ENCODE peak calls at places on chromosomes 4 and X, in eight cellular contexts. M, J, G, F, W, N, Y and X are unnamed samples.

GRCh38 chrX:15877380-15877779 is 22.8 kb upstream of the AP1S2 start:
- DNase-seq in M (peak), J (no peak), G (no peak), F (no peak), W (no peak), N (no peak), Y (peak), X (no peak)

GRCh38 chrX:10034740-10035260 is 67.6 kb downstream of the CLDN34 start:
- DNase-seq in M (no peak), J (no peak), G (no peak), F (no peak), W (no peak), N (no peak), Y (no peak), X (no peak)

GRCh38 chrX:132165651-132166050 is 37.8 kb upstream of the FRMD7 start:
- DNase-seq in M (no peak), J (no peak), G (no peak), F (no peak), W (no peak), N (no peak), Y (no peak), X (no peak)

GRCh38 chr4:123952530-123953274 is 556.1 kb downstream of the SPRY1 start:
- DNase-seq in M (peak), J (no peak), G (no peak), F (no peak), W (no peak), N (no peak), Y (no peak), X (no peak)

GRCh38 chr4:171785392-171785791 is 27.8 kb upstream of the GALNTL6 start:
- DNase-seq in M (no peak), J (no peak), G (no peak), F (no peak), W (no peak), N (no peak), Y (no peak), X (no peak)

GRCh38 chrX:140949231-140949630 is 53.2 kb upstream of the SPANXB1 start:
- DNase-seq in M (no peak), J (no peak), G (no peak), F (no peak), W (no peak), N (no peak), Y (no peak), X (no peak)

GRCh38 chrX:36334508-36335015 is 415.0 kb downstream of the CFAP47 start:
- DNase-seq in M (no peak), J (no peak), G (no peak), F (no peak), W (no peak), N (no peak), Y (no peak), X (no peak)

GRCh38 chr4:123606946-123607542 is 210.4 kb downstream of the SPRY1 start:
- DNase-seq in M (no peak), J (no peak), G (no peak), F (no peak), W (no peak), N (no peak), Y (no peak), X (no peak)

GRCh38 chr4:24042094-24042493 is 152.2 kb upstream of the PPARGC1A start:
- DNase-seq in M (peak), J (no peak), G (peak), F (no peak), W (no peak), N (no peak), Y (no peak), X (no peak)

GRCh38 chr4:119317996-119318395 is 3.9 kb downstream of the FABP2 start:
- DNase-seq in M (no peak), J (no peak), G (no peak), F (no peak), W (no peak), N (no peak), Y (no peak), X (no peak)

GRCh38 chrX:148609766-148610698 is 109.6 kb downstream of the AFF2 start:
- DNase-seq in M (peak), J (no peak), G (no peak), F (no peak), W (no peak), N (no peak), Y (no peak), X (no peak)

GRCh38 chrX:136689441-136689840 is 41.5 kb downstream of the CD40LG start:
- DNase-seq in M (no peak), J (no peak), G (no peak), F (no peak), W (no peak), N (no peak), Y (no peak), X (no peak)

GRCh38 chr4:188976644-188977115 is 837.4 kb downstream of the TRIML1 start:
- DNase-seq in M (peak), J (no peak), G (peak), F (peak), W (no peak), N (peak), Y (no peak), X (no peak)

GRCh38 chrX:153816821-153817220 is 13.5 kb downstream of the PDZD4 start:
- DNase-seq in M (no peak), J (peak), G (no peak), F (no peak), W (no peak), N (no peak), Y (no peak), X (peak)

GRCh38 chr4:8039290-8039689 is 99.6 kb upstream of the AFAP1 start:
- DNase-seq in M (no peak), J (peak), G (no peak), F (peak), W (peak), N (no peak), Y (no peak), X (no peak)

GRCh38 chrX:149937881-149938426 is 337 bp downstream of the EOLA2 start:
- DNase-seq in M (no peak), J (no peak), G (no peak), F (no peak), W (peak), N (peak), Y (peak), X (peak)

GRCh38 chrX:41559662-41560061 is 112.5 kb downstream of the NYX start:
- DNase-seq in M (peak), J (no peak), G (peak), F (peak), W (no peak), N (no peak), Y (no peak), X (no peak)

GRCh38 chr4:101020956-101021355 is 326.4 kb downstream of the PPP3CA start:
- DNase-seq in M (peak), J (no peak), G (no peak), F (peak), W (no peak), N (peak), Y (no peak), X (no peak)

GRCh38 chr4:114597410-114598115 is 1.0 kb upstream of the UGT8 start:
- DNase-seq in M (no peak), J (no peak), G (no peak), F (no peak), W (no peak), N (no peak), Y (no peak), X (no peak)

GRCh38 chrX:43676960-43677582 is 21.0 kb downstream of the MAOA start:
- DNase-seq in M (no peak), J (peak), G (no peak), F (no peak), W (no peak), N (peak), Y (no peak), X (no peak)

GRCh38 chr4:89410687-89411086 is 103.1 kb upstream of the GPRIN3 start:
- DNase-seq in M (peak), J (no peak), G (peak), F (no peak), W (no peak), N (no peak), Y (no peak), X (no peak)

GRCh38 chr4:665751-666435 is 8.2 kb downstream of the ATP5ME start:
- DNase-seq in M (no peak), J (no peak), G (no peak), F (no peak), W (no peak), N (no peak), Y (peak), X (no peak)

GRCh38 chr4:89572224-89572858 is 264.6 kb downstream of the SNCA start:
- DNase-seq in M (no peak), J (no peak), G (no peak), F (peak), W (no peak), N (no peak), Y (no peak), X (no peak)

GRCh38 chrX:119516157-119516702 is 48.0 kb downstream of the SLC25A5 start:
- DNase-seq in M (peak), J (peak), G (peak), F (peak), W (peak), N (peak), Y (no peak), X (peak)

GRCh38 chr4:56049428-56050212 is 100.9 kb downstream of the CEP135 start:
- DNase-seq in M (peak), J (peak), G (no peak), F (peak), W (peak), N (peak), Y (no peak), X (no peak)

GRCh38 chrX:77528034-77528433 is 80.8 kb downstream of the FGF16 start:
- DNase-seq in M (no peak), J (peak), G (no peak), F (no peak), W (no peak), N (no peak), Y (no peak), X (no peak)

GRCh38 chr4:158461336-158461735 is 60.3 kb upstream of the RXFP1 start:
- DNase-seq in M (no peak), J (no peak), G (no peak), F (no peak), W (no peak), N (no peak), Y (no peak), X (no peak)

GRCh38 chr4:76546282-76547166 is 111.5 kb downstream of the SHROOM3 start:
- DNase-seq in M (peak), J (no peak), G (peak), F (peak), W (no peak), N (no peak), Y (no peak), X (no peak)

GRCh38 chrX:150158554-150159332 is 204.4 kb upstream of the MAMLD1 start:
- DNase-seq in M (no peak), J (peak), G (no peak), F (no peak), W (no peak), N (no peak), Y (no peak), X (no peak)

GRCh38 chrX:139864613-139865012 is 68.2 kb downstream of the ATP11C start:
- DNase-seq in M (no peak), J (no peak), G (no peak), F (no peak), W (no peak), N (no peak), Y (no peak), X (no peak)

GRCh38 chr4:185004562-185005208 is 13.6 kb upstream of the HELT start:
- DNase-seq in M (no peak), J (no peak), G (no peak), F (no peak), W (no peak), N (no peak), Y (peak), X (no peak)

GRCh38 chr4:1294891-1295290 is 5.2 kb downstream of the MAEA start:
- DNase-seq in M (no peak), J (no peak), G (no peak), F (no peak), W (no peak), N (no peak), Y (peak), X (no peak)

GRCh38 chr4:84887824-84888223 is 78.7 kb downstream of the WDFY3 start:
- DNase-seq in M (peak), J (no peak), G (no peak), F (peak), W (no peak), N (no peak), Y (no peak), X (no peak)

GRCh38 chrX:45849261-45849660 is 648.6 kb upstream of the DIPK2B start:
- DNase-seq in M (peak), J (peak), G (peak), F (peak), W (no peak), N (peak), Y (no peak), X (no peak)

GRCh38 chrX:10103023-10103422 is 53.8 kb upstream of the CLCN4 start:
- DNase-seq in M (no peak), J (no peak), G (peak), F (no peak), W (no peak), N (no peak), Y (no peak), X (no peak)

GRCh38 chr4:121168865-121169281 is 4.8 kb upstream of the TNIP3 start:
- DNase-seq in M (no peak), J (no peak), G (no peak), F (no peak), W (no peak), N (no peak), Y (no peak), X (no peak)

GRCh38 chrX:130167040-130167439 is 1.4 kb upstream of the AIFM1 start:
- DNase-seq in M (no peak), J (no peak), G (no peak), F (no peak), W (no peak), N (no peak), Y (no peak), X (no peak)

GRCh38 chrX:276588-277171 is 4.5 kb upstream of the PLCXD1 start:
- DNase-seq in M (peak), J (peak), G (no peak), F (no peak), W (peak), N (peak), Y (no peak), X (peak)

DNA sequence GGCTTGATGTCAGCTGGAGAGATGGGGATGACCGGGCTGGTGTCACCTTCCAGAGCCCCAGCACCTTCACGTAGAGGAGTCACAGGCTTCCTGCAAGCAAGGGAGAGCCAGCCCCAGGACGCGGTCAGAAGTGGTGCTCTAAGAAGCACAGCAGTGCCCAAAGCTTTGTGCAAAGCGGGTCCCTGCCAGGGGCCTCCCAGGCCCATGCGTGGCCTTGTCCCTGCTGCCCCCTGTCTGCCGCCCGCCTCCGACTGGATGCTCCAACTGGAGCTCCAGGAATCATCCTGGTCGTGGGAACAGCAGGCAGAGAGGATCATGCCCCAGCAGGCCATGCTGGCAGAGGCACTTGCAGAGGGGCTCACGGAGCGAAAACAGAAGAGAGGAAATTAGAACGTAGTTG is 40.1 kb upstream of the LRPAP1 start:
- DNase-seq in M (no peak), J (no peak), G (no peak), F (no peak), W (no peak), N (no peak), Y (no peak), X (no peak)
- TF ChIP-seq CTCF in M (no peak), J (no peak), G (no peak), F (no peak), W (no peak), N (no peak), Y (no peak), X (no peak)

DNA sequence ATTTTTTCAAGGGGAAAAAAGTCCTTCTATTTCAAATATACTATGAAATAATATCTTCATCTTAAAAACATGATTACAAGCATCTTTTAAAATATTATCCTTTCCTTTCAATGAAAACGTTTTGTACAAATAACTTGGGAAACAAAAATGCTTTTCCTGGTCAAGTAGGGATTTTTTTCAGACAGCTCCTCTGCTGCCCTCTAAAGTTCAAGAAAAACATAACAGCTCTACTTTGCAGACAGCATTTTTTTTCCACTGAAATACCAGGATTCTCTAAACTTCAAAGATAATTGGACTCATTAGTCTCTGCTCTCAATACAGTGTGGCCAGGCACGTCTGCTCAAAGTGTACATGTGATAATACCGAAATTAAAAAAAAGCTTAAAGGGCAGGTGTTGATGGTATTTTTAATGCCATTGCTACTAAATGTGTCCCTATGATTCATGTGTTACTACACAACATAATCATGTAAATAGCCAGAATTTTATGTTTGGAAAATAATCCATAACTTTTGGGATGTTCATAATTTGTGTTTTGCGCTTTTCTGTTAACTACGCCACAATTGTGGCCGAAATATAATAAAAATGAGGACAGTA is 479.0 kb downstream of the KCNIP4 start:
- DNase-seq in M (peak), J (peak), G (no peak), F (peak), W (no peak), N (no peak), Y (no peak), X (no peak)
- TF ChIP-seq CTCF in M (peak), J (peak), G (peak), F (peak), W (peak), N (no peak), Y (no peak), X (no peak)

GRCh38 chrX:24879679-24880078 is 136.1 kb downstream of the ARX start:
- DNase-seq in M (no peak), J (no peak), G (no peak), F (no peak), W (no peak), N (no peak), Y (no peak), X (no peak)
- TF ChIP-seq CTCF in M (no peak), J (peak), G (no peak), F (no peak), W (no peak), N (no peak), Y (no peak), X (no peak)

GRCh38 chrX:3548743-3549441 is 164.6 kb downstream of the PRKX start:
- DNase-seq in M (peak), J (peak), G (peak), F (peak), W (no peak), N (peak), Y (no peak), X (no peak)
- TF ChIP-seq CTCF in M (peak), J (peak), G (peak), F (peak), W (no peak), N (peak), Y (peak), X (no peak)

DNA sequence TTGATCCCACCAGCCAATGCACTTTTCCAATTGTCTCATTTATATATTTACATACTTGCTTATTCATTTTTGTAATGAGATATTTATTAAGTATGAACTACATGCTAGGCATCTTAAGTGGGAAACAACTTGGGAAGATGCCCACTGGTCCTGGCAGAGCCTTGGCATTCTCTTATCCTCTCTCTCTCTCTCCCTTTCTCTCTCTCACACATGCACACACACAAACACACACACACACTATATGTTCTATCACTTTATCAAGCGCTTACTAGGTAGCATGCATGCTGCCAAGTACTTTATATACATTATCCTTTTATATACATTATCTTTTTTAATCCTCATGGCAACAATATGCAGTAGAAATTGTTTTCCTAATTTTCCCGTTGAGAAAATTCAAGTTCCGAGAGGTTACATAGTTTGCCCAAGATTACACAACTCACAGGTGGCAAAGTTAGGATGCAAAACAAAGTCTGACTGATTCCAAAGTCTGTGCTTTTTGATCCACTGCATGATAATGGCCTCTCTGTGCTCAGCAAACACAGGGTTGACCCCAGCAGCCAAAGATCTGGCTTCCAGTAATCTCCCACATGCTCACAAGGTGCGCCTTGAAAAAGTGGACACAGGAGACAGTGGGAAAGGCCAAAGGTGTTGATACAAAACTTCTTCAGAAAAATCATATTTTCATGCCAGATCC is 173.1 kb upstream of the KLF3 start:
- DNase-seq in M (peak), J (no peak), G (no peak), F (no peak), W (no peak), N (no peak), Y (no peak), X (no peak)
- TF ChIP-seq CTCF in M (no peak), J (no peak), G (no peak), F (no peak), W (no peak), N (no peak), Y (no peak), X (no peak)

DNA sequence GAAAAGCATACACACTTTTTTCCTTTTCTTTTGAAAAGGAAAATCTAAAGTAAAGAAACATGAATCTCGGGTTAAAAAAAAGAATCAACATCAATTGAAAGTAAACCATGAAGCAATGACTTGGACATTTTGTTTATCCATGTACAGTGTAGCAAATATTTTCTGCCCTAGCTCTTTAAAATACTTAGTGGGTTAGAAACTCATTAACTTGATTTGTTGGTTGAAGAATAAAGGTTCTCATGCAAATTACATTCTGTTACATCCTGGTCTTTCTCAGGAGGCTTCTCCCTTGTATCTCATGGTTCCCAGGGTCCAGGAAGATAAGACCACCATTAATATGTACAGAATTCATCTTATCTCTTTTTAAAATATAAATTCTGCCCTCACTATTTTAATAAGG is 9.0 kb upstream of the MEPE start:
- DNase-seq in M (no peak), J (no peak), G (no peak), F (no peak), W (no peak), N (no peak), Y (no peak), X (no peak)
- TF ChIP-seq CTCF in M (no peak), J (no peak), G (no peak), F (no peak), W (no peak), N (no peak), Y (no peak), X (no peak)

GRCh38 chr4:25505637-25505991 is 128.6 kb downstream of the ANAPC4 start:
- DNase-seq in M (no peak), J (no peak), G (no peak), F (no peak), W (no peak), N (no peak), Y (no peak), X (no peak)
- TF ChIP-seq CTCF in M (no peak), J (no peak), G (no peak), F (no peak), W (no peak), N (no peak), Y (no peak), X (no peak)